ENCODE peak calls at places on chromosomes 7 and 10, in five cellular contexts. I is trophoblast cell, R is GM12864, P is A549, B is fibroblast of pulmonary artery. S is an unnamed sample.

GRCh38 chr10:79409038-79410035 is 36.1 kb downstream of the ZCCHC24 start:
- DNase-seq in P (no peak), R (no peak), B (no peak), I (no peak), S (no peak)

GRCh38 chr10:35423505-35424306 is 87.4 kb downstream of the CCNY start:
- DNase-seq in I (no peak), B (peak), P (no peak), R (no peak), S (no peak)

GRCh38 chr7:98265841-98266271 is 13.8 kb upstream of the TECPR1 start:
- DNase-seq in R (no peak), P (no peak), B (peak), I (peak), S (no peak)

GRCh38 chr7:128974241-128974934 is 36.7 kb downstream of the IRF5 start:
- DNase-seq in B (peak), R (no peak), P (no peak), I (peak), S (no peak)

GRCh38 chr10:86758231-86759072 is 2.0 kb downstream of the BMPR1A start:
- DNase-seq in P (no peak), B (no peak), R (no peak), I (no peak), S (no peak)

GRCh38 chr10:4650109-4650508 is 175.9 kb upstream of the AKR1E2 start:
- DNase-seq in R (no peak), I (no peak), B (peak), P (no peak), S (no peak)

GRCh38 chr10:52740913-52741675 is 31.5 kb downstream of the MBL2 start:
- DNase-seq in B (peak), P (peak), R (no peak), I (peak), S (no peak)

GRCh38 chr7:87797798-87798403 is 78.3 kb downstream of the SLC25A40 start:
- DNase-seq in R (peak), P (peak), B (peak), I (peak), S (peak)

GRCh38 chr7:28075674-28076358 is 104.8 kb downstream of the JAZF1 start:
- DNase-seq in B (no peak), R (no peak), I (peak), P (no peak), S (no peak)

GRCh38 chr7:133822816-133823552 is 304.2 kb upstream of the LRGUK start:
- DNase-seq in R (no peak), P (no peak), B (no peak), I (no peak), S (no peak)

GRCh38 chr10:15661574-15661973 is 58.1 kb downstream of the ITGA8 start:
- DNase-seq in B (no peak), P (no peak), I (no peak), R (no peak), S (no peak)

GRCh38 chr10:84012831-84013458 is 126.4 kb upstream of the GHITM start:
- DNase-seq in B (no peak), R (peak), I (no peak), P (no peak), S (peak)

GRCh38 chr10:96446966-96447596 is 66.6 kb downstream of the TLL2 start:
- DNase-seq in P (no peak), I (no peak), B (no peak), R (no peak), S (no peak)

GRCh38 chr7:70615066-70615465 is 516.9 kb upstream of the GALNT17 start:
- DNase-seq in P (no peak), I (no peak), B (no peak), R (no peak), S (no peak)

GRCh38 chr10:10826125-10826524 is 191.5 kb upstream of the CELF2 start:
- DNase-seq in B (peak), R (no peak), I (no peak), P (no peak), S (no peak)

GRCh38 chr10:6141296-6142151 is 52.7 kb downstream of the RBM17 start:
- DNase-seq in P (peak), B (peak), I (no peak), R (peak), S (peak)

GRCh38 chr10:117590516-117590915 is 48.0 kb downstream of the EMX2 start:
- DNase-seq in B (no peak), P (no peak), I (no peak), R (no peak), S (no peak)

GRCh38 chr7:44801890-44802289 is 5.4 kb downstream of the PPIA start:
- DNase-seq in B (peak), P (no peak), R (no peak), I (no peak), S (no peak)

GRCh38 chr7:94055963-94056362 is 51.8 kb upstream of the BET1 start:
- DNase-seq in I (no peak), R (no peak), P (no peak), B (peak), S (no peak)

GRCh38 chr7:116545411-116545993 is 20.7 kb downstream of the CAV1 start:
- DNase-seq in P (no peak), R (no peak), B (no peak), I (no peak), S (no peak)

GRCh38 chr10:78524342-78524741 is 490.7 kb downstream of the RPS24 start:
- DNase-seq in B (no peak), P (no peak), I (no peak), R (no peak), S (no peak)

GRCh38 chr7:85890244-85890811 is 703.5 kb upstream of the SEMA3D start:
- DNase-seq in P (peak), R (no peak), I (no peak), B (peak), S (no peak)

GRCh38 chr10:102117391-102118159 is 2.6 kb downstream of the LDB1 start:
- DNase-seq in B (peak), I (no peak), R (no peak), P (no peak), S (peak)

GRCh38 chr7:136912339-136912738 is 43.9 kb downstream of the CHRM2 start:
- DNase-seq in R (no peak), I (no peak), P (no peak), B (no peak), S (no peak)

GRCh38 chr10:132669208-132669861 is 116.6 kb downstream of the NKX6-2 start:
- DNase-seq in I (no peak), P (no peak), R (no peak), B (no peak), S (no peak)

GRCh38 chr10:97574374-97575100 is 2.0 kb downstream of the ANKRD2 start:
- DNase-seq in B (peak), R (no peak), P (peak), I (peak), S (no peak)

GRCh38 chr7:142104550-142105527 is 6.7 kb upstream of the MGAM2 start:
- DNase-seq in R (no peak), P (peak), B (no peak), I (peak), S (no peak)

GRCh38 chr7:84372712-84373111 is 178.1 kb upstream of the SEMA3A start:
- DNase-seq in I (no peak), R (no peak), P (no peak), B (peak), S (no peak)

GRCh38 chr10:107733731-107734130 is 569.2 kb upstream of the SORCS1 start:
- DNase-seq in R (no peak), I (no peak), B (no peak), P (no peak), S (no peak)

GRCh38 chr10:24724381-24725228 is 918 bp upstream of the ARHGAP21 start:
- DNase-seq in I (peak), B (peak), R (peak), P (peak), S (peak)

GRCh38 chr7:126702242-126703016 is 550.3 kb downstream of the GRM8 start:
- DNase-seq in B (peak), R (peak), I (peak), P (no peak), S (peak)

GRCh38 chr10:45000764-45001381 is at the start of gene ZNF22:
- DNase-seq in B (peak), P (peak), I (peak), R (no peak), S (peak)

GRCh38 chr7:18421297-18422004 is 74.1 kb upstream of the HDAC9 start:
- DNase-seq in R (peak), I (no peak), P (no peak), B (no peak), S (peak)

DNA sequence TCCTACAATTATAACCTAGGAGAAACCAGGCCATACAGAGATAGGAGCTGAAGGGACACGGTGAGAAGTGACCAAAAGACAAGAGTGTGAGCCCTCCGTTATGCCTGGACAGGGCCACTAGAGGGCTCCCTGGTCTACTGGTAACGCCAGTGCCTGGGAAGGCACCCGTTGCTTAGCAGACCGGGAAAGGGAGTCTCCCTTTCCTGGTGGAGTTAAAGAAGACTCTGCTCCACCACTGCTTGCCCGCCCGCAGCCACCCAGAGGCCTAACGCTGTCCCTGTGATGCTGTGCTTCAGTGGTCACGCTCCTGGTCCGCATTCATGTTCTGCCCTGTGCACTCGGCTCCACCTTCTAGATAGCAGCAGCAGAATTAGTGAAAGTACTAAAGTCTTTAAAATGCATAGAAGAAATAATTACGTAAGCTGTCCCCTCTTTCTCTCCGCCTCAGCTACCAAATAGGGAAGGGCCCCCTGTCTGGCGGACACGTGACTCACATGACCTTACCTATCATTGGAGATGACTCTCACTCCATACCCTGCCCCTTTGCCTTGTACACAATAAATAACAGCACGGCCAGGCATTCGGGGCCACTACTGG is 34.8 kb downstream of the GRID2IP start:
- DNase-seq in P (peak), I (peak), B (peak), R (peak), S (peak)
- H3K4me3 ChIP-seq in P (no peak), I (no peak), B (no peak), R (peak), S (peak)

GRCh38 chr7:153036396-153037063 is 277.0 kb downstream of the ACTR3B start:
- DNase-seq in R (no peak), I (no peak), B (no peak), P (no peak), S (no peak)
- H3K4me3 ChIP-seq in R (no peak), I (no peak), B (no peak), P (no peak), S (no peak)

DNA sequence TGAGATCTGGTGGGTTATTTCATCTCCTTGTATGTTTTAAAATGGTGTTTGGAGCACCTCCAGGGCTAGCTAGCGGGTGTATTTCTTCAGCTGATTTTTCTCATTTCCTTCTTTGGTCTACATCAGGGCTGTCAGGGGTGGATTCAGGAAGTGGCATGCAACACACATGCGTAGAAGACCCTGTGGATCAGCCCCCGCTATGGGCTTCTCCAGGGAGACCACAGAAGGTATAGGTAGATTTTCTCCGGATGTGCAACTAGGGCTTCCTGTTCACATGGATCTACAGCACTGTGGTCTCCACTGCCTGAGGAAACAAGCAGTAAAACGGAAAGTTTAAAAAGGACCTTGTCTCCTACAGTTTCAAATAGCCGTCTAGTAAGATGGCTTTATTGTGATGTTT is 10.4 kb downstream of the NUB1 start:
- DNase-seq in B (no peak), P (no peak), I (no peak), R (no peak), S (peak)
- H3K4me3 ChIP-seq in B (no peak), P (no peak), I (no peak), R (no peak), S (no peak)

DNA sequence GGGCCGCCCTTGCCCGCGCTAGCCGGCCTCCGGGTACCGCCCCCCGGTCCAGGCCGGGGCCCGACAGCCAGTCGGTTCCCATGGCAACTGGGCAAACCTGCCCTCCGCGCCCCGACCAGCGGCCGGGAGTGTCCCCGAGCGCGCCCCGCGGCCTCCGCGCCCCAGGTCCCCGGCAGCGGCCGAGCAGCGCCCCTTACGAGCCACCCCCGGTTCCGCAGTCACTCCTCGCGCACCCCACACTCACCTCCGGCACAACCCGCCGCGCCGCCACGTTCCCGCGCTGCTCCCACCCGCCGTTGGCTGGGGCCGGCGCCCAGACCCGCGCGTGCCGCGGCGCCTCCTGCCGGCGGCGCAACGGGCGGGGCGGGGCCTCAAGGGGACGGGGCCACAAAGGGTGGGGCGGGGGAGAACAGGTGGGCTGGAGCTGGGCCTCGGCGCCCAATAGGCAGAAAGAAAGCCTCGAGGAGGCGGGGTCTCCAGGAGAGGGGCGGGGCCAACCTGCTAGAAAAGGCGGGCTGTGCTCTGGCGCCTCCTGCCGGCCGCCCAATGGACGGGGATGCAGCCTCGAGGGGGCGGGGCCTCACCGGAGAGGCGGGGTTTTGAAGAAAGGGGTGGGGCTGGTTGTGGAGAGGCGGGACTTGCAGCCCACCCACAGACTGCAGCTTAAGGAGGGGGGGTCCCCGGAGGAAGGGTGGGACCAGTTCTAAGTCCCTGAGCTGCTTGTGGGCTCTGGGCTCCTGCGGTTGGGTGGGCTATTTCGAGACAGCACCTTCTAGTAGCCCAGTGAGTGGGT is at the start of gene RADIL:
- DNase-seq in P (peak), B (peak), I (peak), R (no peak), S (peak)
- H3K4me3 ChIP-seq in P (peak), B (peak), I (peak), R (no peak), S (no peak)

GRCh38 chr7:130494480-130494879 is 2.6 kb downstream of the MEST start:
- DNase-seq in B (no peak), R (no peak), I (no peak), P (no peak), S (no peak)

GRCh38 chr7:130506358-130506757 is 14.5 kb downstream of the MEST start:
- DNase-seq in R (no peak), I (no peak), P (no peak), B (no peak), S (no peak)

GRCh38 chr7:130505753-130506152 is 13.9 kb downstream of the MEST start:
- DNase-seq in P (no peak), B (no peak), R (no peak), I (no peak), S (no peak)

GRCh38 chr7:130500910-130501309 is 9.0 kb downstream of the MEST start:
- DNase-seq in P (no peak), B (no peak), R (no peak), I (no peak), S (no peak)

GRCh38 chr7:130500463-130500862 is 8.6 kb downstream of the MEST start:
- DNase-seq in I (no peak), B (no peak), R (no peak), P (no peak), S (no peak)
- H3K4me3 ChIP-seq in I (no peak), B (no peak), R (no peak), P (no peak), S (no peak)

GRCh38 chr10:48604039-48604407 is 850 bp downstream of the ARHGAP22 start:
- DNase-seq in R (no peak), P (no peak), B (no peak), I (no peak), S (no peak)
- H3K4me3 ChIP-seq in R (peak), P (peak), B (peak), I (no peak), S (no peak)